ENCODE peak calls at places on chromosomes 4 and X, in five cellular contexts. M is transverse colon, G is thyroid gland, Y is body of pancreas, Q is endothelial cell of umbilical vein. P is an unnamed sample.

GRCh38 chrX:137915466-137915865 is 349.5 kb downstream of the ZIC3 start:
- DNase-seq in Y (no peak), M (no peak), G (no peak), Q (no peak), P (no peak)

GRCh38 chrX:65203545-65203944 is 227.3 kb upstream of the ZC4H2 start:
- DNase-seq in G (no peak), Y (no peak), Q (no peak), M (peak), P (no peak)

GRCh38 chr4:142406051-142406549 is 440.0 kb downstream of the INPP4B start:
- DNase-seq in Q (no peak), Y (no peak), M (no peak), G (no peak), P (no peak)

GRCh38 chrX:148501121-148502066 is 977 bp downstream of the AFF2 start:
- DNase-seq in M (no peak), G (peak), Q (no peak), Y (no peak), P (no peak)

GRCh38 chr4:52947691-52948397 is 85.7 kb downstream of the RASL11B start:
- DNase-seq in G (no peak), Q (no peak), M (no peak), Y (no peak), P (no peak)

GRCh38 chr4:148780426-148781005 is 338.3 kb upstream of the NR3C2 start:
- DNase-seq in G (no peak), Q (no peak), M (no peak), Y (no peak), P (no peak)

GRCh38 chrX:153582896-153583295 is 16.0 kb downstream of the CCNQ start:
- DNase-seq in M (peak), Q (peak), Y (no peak), G (no peak), P (no peak)

GRCh38 chrX:47361538-47362511 is 8.6 kb upstream of the ZNF157 start:
- DNase-seq in G (peak), Q (peak), Y (peak), M (peak), P (no peak)

GRCh38 chr4:168437192-168437938 is 42.9 kb downstream of the DDX60L start:
- DNase-seq in G (no peak), Y (no peak), Q (no peak), M (no peak), P (no peak)

GRCh38 chr4:140744421-140744820 is 11.8 kb downstream of the TBC1D9 start:
- DNase-seq in Y (no peak), G (no peak), M (no peak), Q (no peak), P (no peak)

GRCh38 chrX:149527705-149528104 is 13.1 kb upstream of the EOLA1 start:
- DNase-seq in Q (peak), Y (no peak), M (no peak), G (no peak), P (no peak)

GRCh38 chr4:28229092-28229491 is 1368.5 kb downstream of the STIM2 start:
- DNase-seq in M (no peak), G (no peak), Y (no peak), Q (no peak), P (no peak)

GRCh38 chr4:94462572-94462971 is 10.8 kb downstream of the PDLIM5 start:
- DNase-seq in Q (no peak), Y (no peak), G (no peak), M (no peak), P (no peak)

GRCh38 chrX:41333744-41333993 is 293 bp upstream of the DDX3X start:
- DNase-seq in G (peak), M (no peak), Y (no peak), Q (no peak), P (no peak)

GRCh38 chr4:132809298-132810032 is 339.6 kb upstream of the PCDH10 start:
- DNase-seq in Q (no peak), M (no peak), G (no peak), Y (no peak), P (no peak)

GRCh38 chrX:33188881-33189280 is 22.5 kb downstream of the DMD start:
- DNase-seq in Y (no peak), G (no peak), M (no peak), Q (no peak), P (no peak)

GRCh38 chrX:107014927-107015326 is 14.9 kb upstream of the MORC4 start:
- DNase-seq in Q (no peak), Y (no peak), G (no peak), M (no peak), P (no peak)

GRCh38 chr4:107757860-107758476 is 37.9 kb upstream of the PAPSS1 start:
- DNase-seq in Y (no peak), M (no peak), G (no peak), Q (peak), P (no peak)

GRCh38 chr4:84967292-84967651 is 782 bp upstream of the WDFY3 start:
- DNase-seq in M (no peak), Y (no peak), G (no peak), Q (peak), P (no peak)

GRCh38 chrX:111585337-111585736 is 73.9 kb downstream of the SERTM2 start:
- DNase-seq in M (no peak), G (no peak), Q (no peak), Y (no peak), P (no peak)

GRCh38 chrX:144798972-144799371 is 448.3 kb upstream of the SPANXN1 start:
- DNase-seq in M (no peak), Q (no peak), Y (no peak), G (no peak), P (no peak)

GRCh38 chrX:128035318-128035717 is 16.9 kb downstream of the ACTRT1 start:
- DNase-seq in Q (peak), G (no peak), M (no peak), Y (no peak), P (no peak)

GRCh38 chr4:155541716-155542115 is 124.9 kb upstream of the GUCY1A1 start:
- DNase-seq in G (no peak), Y (no peak), M (no peak), Q (no peak), P (no peak)

GRCh38 chrX:48636776-48637175 is 39.5 kb downstream of the WDR13 start:
- DNase-seq in G (no peak), Y (no peak), M (no peak), Q (no peak), P (no peak)

GRCh38 chr4:878796-879729 is 53.1 kb downstream of the GAK start:
- DNase-seq in G (no peak), Q (no peak), Y (no peak), M (no peak), P (no peak)

GRCh38 chr4:54556081-54556480 is 101.7 kb upstream of the KIT start:
- DNase-seq in Q (no peak), M (no peak), G (no peak), Y (no peak), P (no peak)

GRCh38 chrX:38278682-38279081 is 48.6 kb downstream of the RPGR start:
- DNase-seq in M (no peak), Y (no peak), G (no peak), Q (no peak), P (no peak)

GRCh38 chr4:99679204-99679603 is 21.6 kb upstream of the C4orf54 start:
- DNase-seq in Q (no peak), Y (peak), M (no peak), G (peak), P (no peak)

GRCh38 chrX:131187234-131187633 is 101.9 kb downstream of the IGSF1 start:
- DNase-seq in G (no peak), M (no peak), Q (no peak), Y (no peak), P (no peak)

GRCh38 chr4:70838400-70838971 is 1.2 kb downstream of the GRSF1 start:
- DNase-seq in Y (no peak), Q (peak), G (no peak), M (no peak), P (no peak)

GRCh38 chrX:132532955-132533354 is 44.1 kb upstream of the MBNL3 start:
- DNase-seq in M (no peak), G (no peak), Q (no peak), Y (no peak), P (no peak)

GRCh38 chr4:169024762-169025161 is 14.7 kb upstream of the CBR4 start:
- DNase-seq in Q (peak), G (no peak), Y (no peak), M (no peak), P (no peak)

GRCh38 chr4:83657336-83657735 is 121.4 kb downstream of the GPAT3 start:
- DNase-seq in G (no peak), M (no peak), Y (no peak), Q (no peak), P (no peak)

GRCh38 chr4:80424225-80424581 is 88.7 kb downstream of the CFAP299 start:
- DNase-seq in Y (no peak), Q (no peak), G (no peak), M (no peak), P (no peak)

GRCh38 chr4:41887821-41888699 is 47.2 kb upstream of the TMEM33 start:
- DNase-seq in Y (peak), Q (peak), G (peak), M (peak), P (no peak)

GRCh38 chrX:129663171-129663570 is 8.4 kb upstream of the APLN start:
- DNase-seq in Q (peak), Y (no peak), G (no peak), M (no peak), P (no peak)

GRCh38 chr4:146522862-146523205 is 1.1 kb upstream of the SLC10A7 start:
- DNase-seq in Y (no peak), M (no peak), Q (peak), G (no peak), P (no peak)

GRCh38 chr4:40686081-40686913 is 56.6 kb upstream of the RBM47 start:
- DNase-seq in M (no peak), Y (no peak), Q (no peak), G (peak), P (no peak)

DNA sequence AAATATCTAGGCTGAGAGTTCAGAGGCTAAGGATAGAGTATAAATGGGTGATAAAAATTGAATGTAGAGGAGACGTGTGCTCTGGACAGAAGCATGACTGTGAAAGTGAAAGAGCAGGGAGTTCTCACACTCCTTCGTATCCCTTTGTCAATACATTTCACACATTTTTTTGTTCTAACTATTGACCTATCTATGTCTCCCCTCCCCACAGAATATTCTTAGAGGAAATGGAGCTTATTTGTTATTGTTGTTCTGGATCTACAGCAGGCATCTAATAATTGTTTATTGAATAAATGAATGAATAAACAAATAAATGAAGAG is 57.6 kb downstream of the ENPEP start:
- DNase-seq in Q (no peak), M (no peak), Y (no peak), G (no peak), P (no peak)
- H3K4me3 ChIP-seq in Q (no peak), M (no peak), Y (no peak), G (no peak), P (no peak)

DNA sequence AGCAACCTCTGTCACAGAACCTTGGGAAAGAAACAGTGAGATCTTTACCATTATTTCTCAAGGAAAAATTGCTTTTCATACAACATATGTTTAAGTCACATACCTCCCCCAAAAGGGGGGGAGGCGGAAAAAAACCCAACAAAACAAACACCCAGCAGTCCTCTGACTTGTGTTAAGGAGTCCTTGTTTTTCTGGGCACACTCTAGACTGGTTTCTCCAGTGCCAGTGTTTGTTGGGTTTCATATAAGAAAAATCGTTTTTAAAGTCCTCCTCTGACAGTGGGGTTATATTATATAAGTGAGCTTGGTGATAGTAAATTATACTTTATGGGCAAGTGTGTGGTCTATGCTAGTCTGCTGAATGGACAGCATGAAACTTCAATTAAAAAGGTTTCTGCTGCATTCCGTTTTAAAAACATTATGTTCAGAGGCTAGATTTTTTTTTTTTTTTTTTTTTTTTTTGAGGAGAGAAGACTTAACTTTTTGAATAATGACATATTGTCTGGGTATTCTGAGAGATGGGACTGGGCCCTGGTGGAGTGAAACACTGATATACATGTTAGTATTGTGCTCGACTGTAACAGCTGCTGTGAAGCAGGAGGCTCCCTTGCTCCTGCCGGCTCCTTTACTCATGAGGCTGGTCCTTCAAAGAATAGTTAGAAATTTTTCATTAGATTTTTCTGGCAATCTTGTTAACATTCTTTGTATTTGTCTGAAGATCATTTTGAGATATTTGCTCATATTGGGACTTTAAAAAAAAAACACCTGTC is 73.1 kb downstream of the TMEM131L start:
- DNase-seq in G (peak), Q (no peak), M (no peak), Y (peak), P (no peak)
- H3K27ac ChIP-seq in G (no peak), Q (no peak), M (peak), Y (peak), P (peak)

GRCh38 chr4:23022032-23022431 is 329.3 kb downstream of the GBA3 start:
- DNase-seq in Q (no peak), M (no peak), Y (no peak), G (no peak), P (no peak)

GRCh38 chr4:23028875-23029274 is 336.1 kb downstream of the GBA3 start:
- DNase-seq in M (no peak), Q (no peak), Y (no peak), G (no peak), P (no peak)

GRCh38 chr4:23023666-23024065 is 330.9 kb downstream of the GBA3 start:
- DNase-seq in Y (no peak), M (no peak), G (no peak), Q (no peak), P (no peak)

GRCh38 chr4:23021040-23021439 is 328.3 kb downstream of the GBA3 start:
- DNase-seq in Y (no peak), M (no peak), G (no peak), Q (no peak), P (no peak)

DNA sequence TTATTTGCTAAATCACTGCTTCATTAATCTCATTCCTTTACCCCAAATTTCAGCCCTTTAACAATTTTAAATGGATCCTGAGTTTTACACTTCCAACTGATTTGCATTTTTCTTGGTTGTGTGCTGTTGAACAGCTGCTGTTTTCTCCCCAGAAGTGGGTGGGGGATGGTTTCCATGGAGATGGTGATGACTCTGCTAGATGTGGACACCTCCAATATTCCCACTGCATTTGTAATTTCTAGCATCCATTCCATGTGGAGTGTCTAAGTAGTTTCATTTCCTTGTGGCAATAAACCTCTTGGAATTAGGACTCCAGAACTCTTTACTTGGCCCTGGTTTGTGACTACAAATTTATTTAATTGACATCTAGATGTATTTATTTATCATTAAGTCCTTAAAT is 330.4 kb downstream of the GBA3 start:
- DNase-seq in Y (no peak), M (no peak), G (no peak), Q (no peak), P (no peak)
- TF ChIP-seq POLR2A in Y (no peak), M (no peak), G (no peak), Q (no peak), P (no peak)

GRCh38 chr4:65302145-65302544 is 368.1 kb downstream of the EPHA5 start:
- DNase-seq in Q (no peak), Y (no peak), G (no peak), M (no peak), P (no peak)

DNA sequence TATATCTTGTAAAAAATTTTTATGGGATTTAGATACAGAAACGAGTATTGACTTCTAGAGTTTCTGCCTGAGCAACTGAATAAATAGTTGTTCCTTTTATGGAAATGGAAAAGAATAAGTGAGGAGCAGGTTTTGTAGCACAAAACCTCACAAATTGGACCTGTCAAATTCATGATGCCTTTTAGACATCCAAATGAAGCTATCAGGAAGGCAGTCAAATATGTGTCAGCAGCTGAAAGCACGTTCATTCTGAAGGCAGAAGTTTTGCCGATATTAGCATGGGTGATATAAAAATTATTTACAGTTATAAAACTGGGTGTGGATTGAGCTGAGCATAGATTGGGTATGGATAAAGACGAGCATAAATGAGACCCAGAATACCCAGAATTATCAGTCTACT is 374.0 kb downstream of the EPHA5 start:
- DNase-seq in M (no peak), G (no peak), Y (no peak), Q (no peak), P (no peak)
- H3K4me3 ChIP-seq in M (no peak), G (no peak), Y (no peak), Q (no peak), P (no peak)

DNA sequence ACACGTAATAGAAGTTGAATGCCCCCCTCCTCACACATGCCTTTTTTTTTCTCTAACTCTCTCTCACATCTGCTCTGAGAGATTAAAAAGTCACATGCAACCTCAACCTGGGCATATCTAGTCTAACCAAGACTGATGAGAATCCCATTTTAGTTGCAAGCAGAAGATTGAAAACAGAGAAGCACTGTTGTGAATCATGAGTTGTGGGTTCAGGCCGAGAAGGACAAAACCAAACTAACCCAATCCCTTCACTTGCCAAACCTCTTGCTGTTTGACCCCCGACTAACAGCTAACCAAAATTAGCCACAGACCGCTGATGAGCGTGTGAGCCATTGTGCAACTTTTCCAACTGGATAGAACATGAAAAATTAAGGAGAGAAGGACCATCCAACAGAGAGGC is 31.8 kb downstream of the CXCL1 start:
- DNase-seq in Y (no peak), Q (no peak), G (no peak), M (no peak), P (no peak)
- H3K27ac ChIP-seq in Y (no peak), Q (no peak), G (no peak), M (no peak), P (no peak)

P was measured in esophagus squamous epithelium.